ENCODE peak calls at places on chromosomes 7 and 10, in eight cellular contexts. One of them, this sample, is unnamed.

GRCh38 chr7:42445691-42446090 is 208.7 kb upstream of the GLI3 start:
- DNase-seq in Right ventricle myocardium superior: no peak
- DNase-seq in mucosa of gallbladder: no peak
- DNase-seq in GM13976: no peak
- DNase-seq in fibroblast of the conjunctiva: no peak
- DNase-seq in memory B cell: no peak
- DNase-seq in GF-D8: no peak
- DNase-seq in Caco-2: no peak
- DNase-seq in this sample: no peak

GRCh38 chr10:13589316-13589715 is 2.6 kb downstream of the PRPF18 start:
- DNase-seq in fibroblast of the conjunctiva: no peak
- DNase-seq in Caco-2: no peak
- DNase-seq in Right ventricle myocardium superior: no peak
- DNase-seq in GM13976: no peak
- DNase-seq in memory B cell: no peak
- DNase-seq in mucosa of gallbladder: no peak
- DNase-seq in GF-D8: no peak
- DNase-seq in this sample: no peak

GRCh38 chr10:25176421-25176968 is 1.7 kb downstream of the GPR158 start:
- DNase-seq in Right ventricle myocardium superior: no peak
- DNase-seq in Caco-2: peak; percentile 12
- DNase-seq in mucosa of gallbladder: no peak
- DNase-seq in fibroblast of the conjunctiva: no peak
- DNase-seq in memory B cell: no peak
- DNase-seq in GF-D8: no peak
- DNase-seq in GM13976: peak; percentile 10
- DNase-seq in this sample: no peak

GRCh38 chr10:46234431-46235060 is 52.3 kb upstream of the ANTXRL start:
- DNase-seq in fibroblast of the conjunctiva: no peak
- DNase-seq in Caco-2: no peak
- DNase-seq in Right ventricle myocardium superior: no peak
- DNase-seq in mucosa of gallbladder: peak; percentile 2
- DNase-seq in memory B cell: no peak
- DNase-seq in GM13976: no peak
- DNase-seq in GF-D8: no peak
- DNase-seq in this sample: no peak

GRCh38 chr10:19412531-19412930 is 363.9 kb downstream of the MALRD1 start:
- DNase-seq in Right ventricle myocardium superior: no peak
- DNase-seq in GF-D8: no peak
- DNase-seq in Caco-2: peak; percentile 30
- DNase-seq in fibroblast of the conjunctiva: peak; percentile 18
- DNase-seq in mucosa of gallbladder: no peak
- DNase-seq in GM13976: no peak
- DNase-seq in memory B cell: no peak
- DNase-seq in this sample: no peak

GRCh38 chr10:77393821-77394501 is 243.6 kb downstream of the KCNMA1 start:
- DNase-seq in fibroblast of the conjunctiva: no peak
- DNase-seq in mucosa of gallbladder: no peak
- DNase-seq in memory B cell: no peak
- DNase-seq in Caco-2: no peak
- DNase-seq in GF-D8: no peak
- DNase-seq in Right ventricle myocardium superior: no peak
- DNase-seq in GM13976: no peak
- DNase-seq in this sample: no peak

GRCh38 chr7:41207141-41207540 is 495.7 kb downstream of the INHBA start:
- DNase-seq in mucosa of gallbladder: no peak
- DNase-seq in memory B cell: no peak
- DNase-seq in Right ventricle myocardium superior: no peak
- DNase-seq in fibroblast of the conjunctiva: no peak
- DNase-seq in Caco-2: peak; percentile 10
- DNase-seq in GM13976: no peak
- DNase-seq in GF-D8: no peak
- DNase-seq in this sample: no peak

GRCh38 chr7:101814996-101815825 is 2.2 kb upstream of the CUX1 start:
- DNase-seq in Right ventricle myocardium superior: peak; percentile 59
- DNase-seq in fibroblast of the conjunctiva: no peak
- DNase-seq in memory B cell: peak; percentile 73
- DNase-seq in Caco-2: peak; percentile 83
- DNase-seq in GM13976: peak; percentile 81
- DNase-seq in GF-D8: no peak
- DNase-seq in mucosa of gallbladder: peak; percentile 31
- DNase-seq in this sample: peak; percentile 90

GRCh38 chr7:146658604-146659003 is 542.0 kb downstream of the CNTNAP2 start:
- DNase-seq in Caco-2: no peak
- DNase-seq in Right ventricle myocardium superior: no peak
- DNase-seq in GM13976: no peak
- DNase-seq in fibroblast of the conjunctiva: no peak
- DNase-seq in mucosa of gallbladder: no peak
- DNase-seq in memory B cell: no peak
- DNase-seq in GF-D8: no peak
- DNase-seq in this sample: no peak

GRCh38 chr10:36358736-36359135 is 716.6 kb upstream of the FZD8 start:
- DNase-seq in Right ventricle myocardium superior: no peak
- DNase-seq in Caco-2: no peak
- DNase-seq in fibroblast of the conjunctiva: no peak
- DNase-seq in GM13976: no peak
- DNase-seq in memory B cell: no peak
- DNase-seq in GF-D8: no peak
- DNase-seq in mucosa of gallbladder: no peak
- DNase-seq in this sample: no peak

GRCh38 chr10:113045155-113046055 is 95.4 kb downstream of the TCF7L2 start:
- DNase-seq in memory B cell: no peak
- DNase-seq in GM13976: no peak
- DNase-seq in Right ventricle myocardium superior: no peak
- DNase-seq in mucosa of gallbladder: no peak
- DNase-seq in GF-D8: no peak
- DNase-seq in Caco-2: no peak
- DNase-seq in fibroblast of the conjunctiva: peak; percentile 59
- DNase-seq in this sample: no peak

GRCh38 chr10:131804551-131805295 is 96.1 kb upstream of the PPP2R2D start:
- DNase-seq in GF-D8: no peak
- DNase-seq in mucosa of gallbladder: no peak
- DNase-seq in fibroblast of the conjunctiva: no peak
- DNase-seq in memory B cell: no peak
- DNase-seq in GM13976: no peak
- DNase-seq in Right ventricle myocardium superior: no peak
- DNase-seq in Caco-2: no peak
- DNase-seq in this sample: no peak

GRCh38 chr7:157727964-157728615 is 391.3 kb downstream of the DNAJB6 start:
- DNase-seq in GM13976: no peak
- DNase-seq in Caco-2: no peak
- DNase-seq in memory B cell: no peak
- DNase-seq in GF-D8: no peak
- DNase-seq in mucosa of gallbladder: no peak
- DNase-seq in Right ventricle myocardium superior: no peak
- DNase-seq in fibroblast of the conjunctiva: no peak
- DNase-seq in this sample: no peak

GRCh38 chr7:30028749-30029635 is 780 bp downstream of the PLEKHA8 start:
- DNase-seq in GM13976: no peak
- DNase-seq in mucosa of gallbladder: peak; percentile 18
- DNase-seq in Caco-2: no peak
- DNase-seq in Right ventricle myocardium superior: peak; percentile 73
- DNase-seq in fibroblast of the conjunctiva: no peak
- DNase-seq in GF-D8: peak; percentile 39
- DNase-seq in memory B cell: peak; percentile 16
- DNase-seq in this sample: peak; percentile 63

GRCh38 chr7:23473848-23474097 is 3.5 kb upstream of the IGF2BP3 start:
- DNase-seq in GF-D8: no peak
- DNase-seq in memory B cell: no peak
- DNase-seq in fibroblast of the conjunctiva: no peak
- DNase-seq in GM13976: no peak
- DNase-seq in Caco-2: peak; percentile 80
- DNase-seq in mucosa of gallbladder: no peak
- DNase-seq in Right ventricle myocardium superior: no peak
- DNase-seq in this sample: no peak

GRCh38 chr10:633279-634245 is 55.9 kb downstream of the DIP2C start:
- DNase-seq in fibroblast of the conjunctiva: no peak
- DNase-seq in memory B cell: no peak
- DNase-seq in Right ventricle myocardium superior: no peak
- DNase-seq in GF-D8: no peak
- DNase-seq in mucosa of gallbladder: no peak
- DNase-seq in Caco-2: no peak
- DNase-seq in GM13976: no peak
- DNase-seq in this sample: no peak

GRCh38 chr10:33421789-33422188 is 87.3 kb upstream of the NRP1 start:
- DNase-seq in memory B cell: no peak
- DNase-seq in GF-D8: no peak
- DNase-seq in mucosa of gallbladder: no peak
- DNase-seq in fibroblast of the conjunctiva: peak; percentile 85
- DNase-seq in Caco-2: no peak
- DNase-seq in GM13976: no peak
- DNase-seq in Right ventricle myocardium superior: no peak
- DNase-seq in this sample: no peak

GRCh38 chr7:104971290-104972071 is 42.5 kb upstream of the KMT2E start:
- DNase-seq in mucosa of gallbladder: no peak
- DNase-seq in Right ventricle myocardium superior: no peak
- DNase-seq in GM13976: no peak
- DNase-seq in Caco-2: peak; percentile 55
- DNase-seq in memory B cell: no peak
- DNase-seq in fibroblast of the conjunctiva: no peak
- DNase-seq in GF-D8: no peak
- DNase-seq in this sample: no peak

GRCh38 chr7:142568430-142569097 is 180.7 kb upstream of the PRSS1 start:
- DNase-seq in Caco-2: no peak
- DNase-seq in memory B cell: no peak
- DNase-seq in GF-D8: no peak
- DNase-seq in mucosa of gallbladder: no peak
- DNase-seq in fibroblast of the conjunctiva: peak; percentile 36
- DNase-seq in Right ventricle myocardium superior: no peak
- DNase-seq in GM13976: no peak
- DNase-seq in this sample: no peak

GRCh38 chr10:46523119-46523880 is 33.2 kb downstream of the GPRIN2 start:
- DNase-seq in Right ventricle myocardium superior: no peak
- DNase-seq in GF-D8: no peak
- DNase-seq in GM13976: no peak
- DNase-seq in fibroblast of the conjunctiva: no peak
- DNase-seq in memory B cell: no peak
- DNase-seq in mucosa of gallbladder: peak; percentile 56
- DNase-seq in Caco-2: no peak
- DNase-seq in this sample: no peak

GRCh38 chr10:117553171-117553814 is 10.7 kb downstream of the EMX2 start:
- DNase-seq in GF-D8: no peak
- DNase-seq in memory B cell: no peak
- DNase-seq in Right ventricle myocardium superior: no peak
- DNase-seq in fibroblast of the conjunctiva: no peak
- DNase-seq in Caco-2: no peak
- DNase-seq in GM13976: no peak
- DNase-seq in mucosa of gallbladder: no peak
- DNase-seq in this sample: no peak

GRCh38 chr7:2157473-2158279 is 75.1 kb downstream of the MAD1L1 start:
- DNase-seq in Caco-2: no peak
- DNase-seq in memory B cell: no peak
- DNase-seq in Right ventricle myocardium superior: peak; percentile 45
- DNase-seq in mucosa of gallbladder: peak; percentile 70
- DNase-seq in GF-D8: no peak
- DNase-seq in fibroblast of the conjunctiva: peak; percentile 86
- DNase-seq in GM13976: no peak
- DNase-seq in this sample: no peak

GRCh38 chr7:44158060-44158872 is 17.1 kb upstream of the MYL7 start:
- DNase-seq in GM13976: peak; percentile 22
- DNase-seq in fibroblast of the conjunctiva: no peak
- DNase-seq in Caco-2: no peak
- DNase-seq in GF-D8: no peak
- DNase-seq in Right ventricle myocardium superior: no peak
- DNase-seq in mucosa of gallbladder: no peak
- DNase-seq in memory B cell: no peak
- DNase-seq in this sample: no peak

This sample was measured in GM20000.